ENCODE peak calls at places on chromosomes 13 and 19, in six cellular contexts. U, E, P, V, I and H are unnamed samples.

GRCh38 chr19:4495471-4495870 is 22.8 kb downstream of the PLIN4 start:
- DNase-seq in I (no peak), E (no peak), V (no peak), U (no peak), P (no peak), H (no peak)

GRCh38 chr13:68185767-68186166 is 955.6 kb upstream of the PCDH9 start:
- DNase-seq in I (no peak), U (no peak), E (no peak), P (no peak), V (no peak), H (no peak)

GRCh38 chr13:39510296-39510695 is 92.7 kb downstream of the LHFPL6 start:
- DNase-seq in E (no peak), I (no peak), U (no peak), V (no peak), P (no peak), H (no peak)

GRCh38 chr13:104310861-104311260 is 1244.6 kb upstream of the SLC10A2 start:
- DNase-seq in I (no peak), P (no peak), E (no peak), V (no peak), U (no peak), H (no peak)

GRCh38 chr13:107585466-107585865 is 629.9 kb downstream of the LIG4 start:
- DNase-seq in V (no peak), I (no peak), U (no peak), E (no peak), P (no peak), H (no peak)

GRCh38 chr19:51784109-51784785 is 10.7 kb upstream of the FPR3 start:
- DNase-seq in V (no peak), U (no peak), P (no peak), E (no peak), I (no peak), H (no peak)

GRCh38 chr19:46962030-46962570 is 57.5 kb upstream of the NPAS1 start:
- DNase-seq in I (no peak), V (no peak), P (no peak), E (no peak), U (no peak), H (no peak)

GRCh38 chr19:56253737-56254136 is 18.8 kb upstream of the EDDM13 start:
- DNase-seq in E (peak; percentile 43), U (peak; percentile 35), I (no peak), P (no peak), V (no peak), H (peak; percentile 27)

GRCh38 chr19:4284176-4284958 is 5.3 kb downstream of the SHD start:
- DNase-seq in I (no peak), U (no peak), E (peak; percentile 66), P (no peak), V (peak; percentile 92), H (no peak)

GRCh38 chr19:43446746-43447489 is 18.5 kb downstream of the LYPD3 start:
- DNase-seq in V (peak; percentile 81), I (peak; percentile 75), E (peak; percentile 80), P (peak; percentile 58), U (peak; percentile 48), H (no peak)

GRCh38 chr19:49954092-49954825 is 6.7 kb downstream of the SIGLEC11 start:
- DNase-seq in P (no peak), E (no peak), U (no peak), V (no peak), I (no peak), H (no peak)

GRCh38 chr13:36543671-36544070 is 111.4 kb downstream of the CCNA1 start:
- DNase-seq in E (no peak), U (no peak), P (no peak), I (no peak), V (no peak), H (no peak)

GRCh38 chr19:41540041-41540695 is 35.8 kb upstream of the CEACAM21 start:
- DNase-seq in I (no peak), V (no peak), P (no peak), U (no peak), E (no peak), H (no peak)